ENCODE peak calls at places on chromosomes 7 and 10, in four cellular contexts. K is brain microvascular endothelial cell, Q is WERI-Rb-1, D is kidney. S is an unnamed sample.

GRCh38 chr7:44639701-44640321 is 33.4 kb downstream of the OGDH start:
- DNase-seq in K (peak), Q (peak), D (no peak), S (no peak)

GRCh38 chr7:101125989-101126650 is 784 bp upstream of the SERPINE1 start:
- DNase-seq in D (peak), K (peak), Q (no peak), S (peak)

GRCh38 chr7:70684173-70684572 is 447.8 kb upstream of the GALNT17 start:
- DNase-seq in K (no peak), D (no peak), Q (no peak), S (no peak)

GRCh38 chr7:37035631-37036030 is 311.3 kb upstream of the AOAH start:
- DNase-seq in K (no peak), D (no peak), Q (no peak), S (no peak)

GRCh38 chr10:14995964-14996565 is 36.9 kb downstream of the MEIG1 start:
- DNase-seq in Q (no peak), D (no peak), K (no peak), S (no peak)

GRCh38 chr10:35040761-35041501 is 49.2 kb downstream of the CUL2 start:
- DNase-seq in D (no peak), Q (peak), K (peak), S (no peak)

GRCh38 chr10:73644015-73644743 is 2.9 kb upstream of the MYOZ1 start:
- DNase-seq in D (no peak), Q (peak), K (peak), S (no peak)

GRCh38 chr10:72612203-72612826 is 13.6 kb downstream of the MICU1 start:
- DNase-seq in D (no peak), K (no peak), Q (peak), S (no peak)

GRCh38 chr10:68106656-68107055 is 2.6 kb upstream of the MYPN start:
- DNase-seq in Q (no peak), D (no peak), K (peak), S (no peak)

GRCh38 chr7:137360087-137360679 is 16.6 kb upstream of the PTN start:
- DNase-seq in D (no peak), K (no peak), Q (no peak), S (no peak)

GRCh38 chr7:5143935-5144903 is 45.8 kb upstream of the WIPI2 start:
- DNase-seq in K (peak), Q (no peak), D (peak), S (no peak)

GRCh38 chr10:23702977-23703414 is 264.1 kb downstream of the OTUD1 start:
- DNase-seq in Q (peak), D (peak), K (peak), S (peak)

GRCh38 chr7:127874951-127875608 is 156.2 kb downstream of the LRRC4 start:
- DNase-seq in K (no peak), D (no peak), Q (no peak), S (no peak)

GRCh38 chr10:63103971-63104409 is 29.1 kb upstream of the NRBF2 start:
- DNase-seq in D (no peak), K (no peak), Q (no peak), S (no peak)

GRCh38 chr10:61130366-61130765 is 186.4 kb upstream of the RHOBTB1 start:
- DNase-seq in Q (no peak), D (no peak), K (peak), S (no peak)

GRCh38 chr7:158495780-158496179 is 91.8 kb downstream of the PTPRN2 start:
- DNase-seq in D (no peak), Q (peak), K (no peak), S (no peak)

GRCh38 chr7:47817922-47818321 is 130.3 kb downstream of the PKD1L1 start:
- DNase-seq in K (no peak), D (no peak), Q (no peak), S (peak)

GRCh38 chr7:66043681-66044497 is 31.7 kb upstream of the ASL start:
- DNase-seq in Q (no peak), D (peak), K (no peak), S (peak)

GRCh38 chr10:74118794-74119193 is 31.8 kb downstream of the AP3M1 start:
- DNase-seq in D (no peak), K (no peak), Q (no peak), S (no peak)

GRCh38 chr10:56212951-56213350 is 148.1 kb downstream of the ZWINT start:
- DNase-seq in K (no peak), D (no peak), Q (no peak), S (no peak)

GRCh38 chr10:80281784-80282505 is 7.5 kb downstream of the MAT1A start:
- DNase-seq in K (no peak), D (no peak), Q (no peak), S (no peak)

GRCh38 chr7:129782257-129783096 is 170.3 kb downstream of the UBE2H start:
- DNase-seq in K (no peak), Q (peak), D (no peak), S (no peak)

GRCh38 chr10:104937528-104937927 is 296.4 kb downstream of the SORCS3 start:
- DNase-seq in Q (no peak), D (peak), K (no peak), S (no peak)

GRCh38 chr7:74064696-74065095 is 18.9 kb upstream of the LIMK1 start:
- DNase-seq in Q (no peak), D (no peak), K (no peak), S (no peak)

GRCh38 chr7:46716926-46717325 is 795.9 kb upstream of the IGFBP3 start:
- DNase-seq in Q (no peak), D (no peak), K (no peak), S (no peak)

GRCh38 chr7:5549096-5549896 is 125.7 kb upstream of the TNRC18 start:
- DNase-seq in D (no peak), K (peak), Q (no peak), S (no peak)

GRCh38 chr10:79316671-79317431 is 30.4 kb upstream of the PPIF start:
- DNase-seq in K (no peak), D (no peak), Q (no peak), S (peak)

GRCh38 chr7:117152213-117153007 is 170.4 kb downstream of the WNT2 start:
- DNase-seq in K (no peak), D (no peak), Q (no peak), S (no peak)

GRCh38 chr10:126080879-126081331 is 184.5 kb downstream of the FANK1 start:
- DNase-seq in K (peak), Q (no peak), D (no peak), S (no peak)

GRCh38 chr7:130904792-130905191 is 170.8 kb upstream of the KLF14 start:
- DNase-seq in D (no peak), K (no peak), Q (no peak), S (no peak)

GRCh38 chr10:24353319-24353718 is 144.4 kb downstream of the KIAA1217 start:
- DNase-seq in K (no peak), D (no peak), Q (no peak), S (no peak)

GRCh38 chr10:67883710-67884312 is 645 bp upstream of the SIRT1 start:
- DNase-seq in D (no peak), K (no peak), Q (no peak), S (no peak)

GRCh38 chr10:15871823-15872222 is 11.5 kb upstream of the MINDY3 start:
- DNase-seq in Q (no peak), D (no peak), K (no peak), S (no peak)

GRCh38 chr10:50394832-50395231 is 143.5 kb upstream of the ASAH2 start:
- DNase-seq in D (no peak), Q (no peak), K (no peak), S (no peak)

GRCh38 chr7:108089381-108089780 is 40.8 kb downstream of the LAMB4 start:
- DNase-seq in Q (no peak), D (no peak), K (no peak), S (no peak)

DNA sequence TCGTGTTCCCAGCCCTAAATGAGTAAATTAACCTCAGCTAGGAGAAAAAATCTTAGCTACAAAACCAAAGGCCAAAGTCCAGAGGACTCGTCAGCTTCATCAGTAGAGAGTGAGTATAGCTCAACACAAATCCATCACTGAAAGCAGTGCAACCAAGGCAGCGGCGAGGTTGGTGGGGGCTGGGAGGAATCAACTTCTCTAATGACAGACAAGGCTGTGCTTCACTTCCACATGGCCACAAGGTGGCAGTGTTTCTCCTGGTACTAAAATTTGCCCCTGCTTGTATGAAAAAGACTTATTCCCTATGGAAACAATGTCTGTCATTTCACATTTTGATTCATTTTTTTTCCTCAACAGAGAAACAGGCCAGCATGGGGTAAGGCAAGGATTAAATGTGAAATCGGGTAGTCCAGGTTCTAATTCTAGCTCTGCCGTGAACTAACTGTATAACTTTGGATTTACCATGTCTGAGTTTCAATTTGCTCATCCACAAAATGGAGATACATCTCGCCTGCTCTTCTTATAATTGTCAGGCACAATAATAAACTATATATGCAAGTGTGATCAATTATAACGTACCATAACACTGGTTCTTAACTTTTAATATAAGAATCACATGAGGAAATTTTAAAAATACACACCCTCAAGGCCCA is 39.3 kb downstream of the FAS start:
- DNase-seq in D (peak), Q (peak), K (peak), S (peak)
- H3K4me3 ChIP-seq in D (no peak), Q (no peak), K (no peak), S (no peak)

GRCh38 chr7:16462618-16463017 is 2.9 kb downstream of the SOSTDC1 start:
- DNase-seq in K (no peak), D (no peak), Q (no peak), S (no peak)

GRCh38 chr7:16465469-16466086 is at the start of gene SOSTDC1:
- DNase-seq in Q (no peak), D (no peak), K (no peak), S (no peak)

GRCh38 chr7:16460789-16461465 is 4.6 kb downstream of the SOSTDC1 start:
- DNase-seq in K (no peak), Q (no peak), D (no peak), S (no peak)

GRCh38 chr7:16463520-16463919 is 2.0 kb downstream of the SOSTDC1 start:
- DNase-seq in Q (no peak), D (no peak), K (no peak), S (no peak)

DNA sequence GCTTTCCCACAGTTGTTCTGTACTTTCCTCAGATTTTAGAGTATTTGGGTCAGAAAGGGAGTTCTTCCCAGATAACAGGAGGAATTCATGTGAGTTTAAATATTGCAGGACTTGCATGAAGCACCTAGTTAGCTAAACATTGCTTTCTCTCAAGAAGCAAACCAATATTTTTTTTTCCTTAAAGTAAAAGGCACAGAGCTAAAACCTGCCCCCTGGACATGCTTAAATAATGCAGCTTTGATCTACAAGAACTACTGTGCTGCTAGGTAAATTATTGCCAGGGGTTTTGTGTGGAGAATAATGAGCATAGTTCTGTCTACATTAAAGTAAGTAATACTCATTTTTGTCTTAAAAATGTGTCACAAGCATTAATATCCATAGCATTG is 542 bp upstream of the SOSTDC1 start:
- DNase-seq in Q (no peak), K (no peak), D (no peak), S (no peak)
- H3K4me3 ChIP-seq in Q (no peak), K (peak), D (peak), S (no peak)

DNA sequence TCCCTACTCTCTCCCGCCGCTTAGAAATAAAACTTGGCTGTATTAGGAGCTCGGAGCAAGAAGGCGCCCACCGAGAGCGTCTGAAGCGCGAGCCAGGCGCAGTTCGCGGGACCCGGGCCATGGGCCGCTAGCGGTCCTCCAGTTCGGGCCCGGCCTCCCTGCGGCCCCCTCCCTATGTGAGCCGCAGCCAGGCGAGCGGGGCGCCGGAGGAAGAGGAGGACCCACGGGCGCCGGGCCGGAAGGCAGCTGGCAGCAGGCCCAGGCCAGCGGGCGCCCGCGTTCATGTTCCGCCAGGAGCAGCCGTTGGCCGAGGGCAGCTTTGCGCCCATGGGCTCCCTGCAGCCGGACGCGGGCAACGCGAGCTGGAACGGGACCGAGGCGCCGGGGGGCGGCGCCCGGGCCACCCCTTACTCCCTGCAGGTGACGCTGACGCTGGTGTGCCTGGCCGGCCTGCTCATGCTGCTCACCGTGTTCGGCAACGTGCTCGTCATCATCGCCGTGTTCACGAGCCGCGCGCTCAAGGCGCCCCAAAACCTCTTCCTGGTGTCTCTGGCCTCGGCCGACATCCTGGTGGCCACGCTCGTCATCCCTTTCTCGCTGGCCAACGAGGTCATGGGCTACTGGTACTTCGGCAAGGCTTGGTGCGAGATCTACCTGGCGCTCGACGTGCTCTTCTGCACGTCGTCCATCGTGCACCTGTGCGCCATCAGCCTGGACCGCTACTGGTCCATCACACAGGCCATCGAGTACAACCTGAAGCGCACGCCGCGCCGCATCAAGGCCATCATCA is 1.1 kb downstream of the ADRA2A start:
- DNase-seq in D (peak), Q (no peak), K (no peak), S (peak)
- H3K4me3 ChIP-seq in D (peak), Q (peak), K (peak), S (peak)

GRCh38 chr10:13993169-13993568 is 337.6 kb downstream of the FRMD4A start:
- DNase-seq in K (no peak), Q (no peak), D (no peak), S (no peak)

GRCh38 chr10:13990918-13991317 is 339.8 kb downstream of the FRMD4A start:
- DNase-seq in D (no peak), Q (no peak), K (peak), S (no peak)

GRCh38 chr10:13991353-13991752 is 339.4 kb downstream of the FRMD4A start:
- DNase-seq in Q (no peak), D (no peak), K (no peak), S (no peak)

GRCh38 chr10:13989616-13990015 is 341.1 kb downstream of the FRMD4A start:
- DNase-seq in Q (no peak), D (no peak), K (no peak), S (no peak)

GRCh38 chr10:13990392-13990805 is 340.3 kb downstream of the FRMD4A start:
- DNase-seq in K (no peak), Q (no peak), D (no peak), S (no peak)
- H3K4me3 ChIP-seq in K (no peak), Q (no peak), D (no peak), S (no peak)

GRCh38 chr10:101969496-101969895 is 86.5 kb downstream of the ARMH3 start:
- DNase-seq in K (no peak), Q (no peak), D (no peak), S (no peak)

GRCh38 chr10:101968910-101969321 is 87.1 kb downstream of the ARMH3 start:
- DNase-seq in D (no peak), K (no peak), Q (no peak), S (no peak)

GRCh38 chr10:101967713-101968112 is 88.3 kb downstream of the ARMH3 start:
- DNase-seq in Q (no peak), D (no peak), K (peak), S (no peak)

GRCh38 chr10:101967119-101967518 is 88.9 kb downstream of the ARMH3 start:
- DNase-seq in Q (no peak), D (no peak), K (no peak), S (no peak)

DNA sequence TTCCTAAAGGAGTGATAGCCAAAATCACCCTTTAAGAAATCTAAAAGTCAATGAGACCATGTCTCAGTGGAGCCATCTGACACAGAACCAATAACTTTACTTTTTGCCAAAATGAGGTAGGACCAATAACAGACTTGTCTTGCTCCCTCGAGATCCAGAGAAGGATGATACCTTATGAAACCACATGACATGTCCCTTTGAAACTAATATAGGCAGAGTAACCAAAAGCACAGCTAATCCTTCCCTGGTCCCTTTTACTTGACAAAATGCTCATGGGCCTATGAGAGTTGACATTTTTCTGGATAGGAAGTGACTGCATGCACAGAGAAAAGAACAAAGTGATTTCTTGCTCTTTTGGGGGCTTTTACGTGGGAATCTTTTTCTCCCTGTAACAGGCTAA is 87.7 kb downstream of the ARMH3 start:
- DNase-seq in K (no peak), Q (no peak), D (no peak), S (no peak)
- H3K4me3 ChIP-seq in K (no peak), Q (no peak), D (no peak), S (no peak)

GRCh38 chr10:102410427-102411073 is 8.0 kb downstream of the PSD start:
- DNase-seq in K (no peak), Q (no peak), D (peak), S (peak)
- H3K4me3 ChIP-seq in K (peak), Q (no peak), D (no peak), S (peak)

GRCh38 chr10:21517983-21518628 is 7.4 kb downstream of the SKIDA1 start:
- DNase-seq in D (no peak), Q (no peak), K (no peak), S (no peak)
- H3K4me3 ChIP-seq in D (peak), Q (peak), K (peak), S (peak)

DNA sequence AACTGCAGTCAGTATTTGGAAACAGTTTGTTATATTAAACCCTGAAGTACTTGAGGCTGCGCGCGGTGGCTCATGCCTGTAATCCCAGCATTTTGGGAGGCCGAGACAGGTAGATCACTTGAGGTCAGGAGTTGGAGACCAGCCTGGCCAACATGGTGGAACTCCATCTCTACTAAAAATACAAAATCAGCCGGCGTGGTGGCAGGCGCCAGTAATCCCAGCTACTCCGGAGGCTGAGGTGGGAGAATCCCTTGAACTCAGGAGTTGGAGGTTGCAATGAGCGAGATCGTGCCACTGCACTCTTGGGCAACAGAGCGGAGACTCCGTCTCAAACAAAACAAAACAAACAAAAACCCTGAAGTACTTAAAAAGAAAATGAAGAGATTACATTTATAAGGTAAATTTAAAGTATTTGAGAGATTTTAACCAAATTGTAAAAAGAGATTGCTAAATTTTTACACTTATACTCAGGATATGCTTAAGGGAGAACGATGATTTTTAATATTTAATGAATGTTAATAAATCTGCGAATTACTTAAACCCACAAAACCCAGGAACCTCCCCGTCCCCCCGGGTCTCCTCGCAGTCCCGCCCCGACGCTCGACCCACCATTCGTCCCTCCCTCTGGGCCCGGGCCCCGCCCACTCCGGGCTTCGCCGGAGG is 425 bp upstream of the MTG1 start:
- DNase-seq in D (peak), Q (no peak), K (no peak), S (peak)
- H3K4me3 ChIP-seq in D (no peak), Q (peak), K (peak), S (peak)